ENCODE peak calls at places on chromosomes 12 and 14, in eight cellular contexts. C is stomach; R is myocyte; W is effector memory CD8-positive, alpha-beta T cell; I is ELF-1; V is activated T-helper 1 cell treated with anti-CD3 and anti-CD28 coated beads, Interleukin-12 subunit alpha, Interleukin-12 subunit beta, Interleukin-2, Interleukin-4 antibody, amounts not matched to agents 30 ng/mL and 10 ng/mL and 1 ng/mL, durations not matched to agents 14 hours and 24 hours and 36 hours; J is pancreas; E is K562. S is an unnamed sample.

GRCh38 chr14:99982449-99983250 is 82.6 kb upstream of the EVL start:
- DNase-seq in V (peak), W (peak), C (peak), I (peak), R (peak), E (peak), J (peak), S (no peak)

GRCh38 chr12:6062427-6063378 is 61.8 kb downstream of the VWF start:
- DNase-seq in I (peak), J (peak), R (peak), E (peak), C (peak), W (peak), V (peak), S (no peak)

GRCh38 chr12:88996389-88996788 is 355.9 kb downstream of the DUSP6 start:
- DNase-seq in I (no peak), C (no peak), R (no peak), W (no peak), E (no peak), V (no peak), J (no peak), S (no peak)

GRCh38 chr12:9651265-9651729 is 18.2 kb upstream of the CLEC2D start:
- DNase-seq in E (no peak), V (peak), I (no peak), W (no peak), J (no peak), R (peak), C (no peak), S (no peak)

GRCh38 chr12:132109741-132110140 is 34.4 kb downstream of the DDX51 start:
- DNase-seq in W (no peak), C (no peak), J (no peak), R (no peak), E (no peak), I (no peak), V (no peak), S (no peak)

GRCh38 chr14:54776361-54777001 is 126.1 kb downstream of the GCH1 start:
- DNase-seq in E (no peak), R (peak), I (no peak), W (peak), J (no peak), C (no peak), V (no peak), S (no peak)

GRCh38 chr14:104729835-104730181 is 5.8 kb downstream of the ADSS1 start:
- DNase-seq in R (no peak), C (no peak), E (peak), W (no peak), V (no peak), I (no peak), J (no peak), S (no peak)

GRCh38 chr14:99447739-99448138 is 32.9 kb downstream of the SETD3 start:
- DNase-seq in J (no peak), E (no peak), V (no peak), I (no peak), W (no peak), C (no peak), R (no peak), S (no peak)

GRCh38 chr12:85920324-85920947 is 46.3 kb downstream of the NTS start:
- DNase-seq in C (no peak), W (no peak), V (no peak), J (no peak), I (no peak), R (peak), E (peak), S (no peak)

GRCh38 chr14:38098074-38098846 is 109.4 kb upstream of the SSTR1 start:
- DNase-seq in I (no peak), C (no peak), J (no peak), R (peak), V (no peak), W (no peak), E (no peak), S (no peak)

GRCh38 chr12:51901881-51902280 is 5.4 kb upstream of the ACVRL1 start:
- DNase-seq in I (no peak), R (no peak), V (no peak), E (no peak), J (no peak), C (no peak), W (no peak), S (no peak)

GRCh38 chr12:77893918-77894317 is 63.2 kb downstream of the NAV3 start:
- DNase-seq in E (no peak), R (peak), W (no peak), J (peak), I (no peak), C (peak), V (no peak), S (no peak)

GRCh38 chr12:76074701-76075336 is 9.7 kb downstream of the NAP1L1 start:
- DNase-seq in I (no peak), V (no peak), R (no peak), E (no peak), W (no peak), C (no peak), J (no peak), S (no peak)

GRCh38 chr12:20097561-20097960 is 270.8 kb upstream of the PDE3A start:
- DNase-seq in R (peak), V (no peak), C (no peak), W (no peak), I (no peak), J (no peak), E (no peak), S (no peak)

GRCh38 chr14:101587403-101587998 is 26.2 kb downstream of the DIO3 start:
- DNase-seq in V (no peak), J (no peak), W (no peak), C (no peak), R (no peak), E (no peak), I (no peak), S (no peak)

GRCh38 chr12:132479938-132480619 is 9.9 kb upstream of the FBRSL1 start:
- DNase-seq in V (no peak), C (no peak), W (no peak), J (no peak), I (no peak), R (no peak), E (no peak), S (no peak)

GRCh38 chr14:69848903-69849391 is 30.3 kb upstream of the SMOC1 start:
- DNase-seq in R (peak), W (no peak), J (no peak), C (no peak), E (no peak), V (no peak), I (no peak), S (no peak)

GRCh38 chr14:104130974-104131651 is 7.3 kb upstream of the KIF26A start:
- DNase-seq in R (peak), E (no peak), C (peak), V (no peak), J (peak), I (no peak), W (no peak), S (no peak)

GRCh38 chr14:69693823-69694729 is 72.9 kb upstream of the SRSF5 start:
- DNase-seq in C (peak), W (no peak), E (peak), J (peak), V (no peak), R (no peak), I (no peak), S (no peak)

GRCh38 chr12:51904951-51905471 is 2.3 kb upstream of the ACVRL1 start:
- DNase-seq in E (no peak), V (no peak), W (no peak), C (no peak), R (peak), I (no peak), J (no peak), S (no peak)

GRCh38 chr14:22852940-22853767 is 16.8 kb downstream of the MMP14 start:
- DNase-seq in W (peak), I (peak), C (peak), J (peak), V (peak), R (peak), E (peak), S (peak)

GRCh38 chr14:52339262-52339661 is 25.1 kb downstream of the PTGER2 start:
- DNase-seq in R (no peak), C (no peak), V (no peak), I (no peak), J (no peak), W (no peak), E (no peak), S (no peak)

GRCh38 chr12:108858399-108859074 is 1.2 kb upstream of the SSH1 start:
- DNase-seq in I (peak), R (no peak), E (no peak), W (no peak), J (no peak), V (no peak), C (no peak), S (no peak)

GRCh38 chr12:75116611-75117010 is 93.0 kb downstream of the KCNC2 start:
- DNase-seq in I (no peak), J (no peak), C (no peak), E (no peak), R (no peak), V (no peak), W (no peak), S (no peak)

GRCh38 chr14:72732022-72732780 is 161.7 kb downstream of the DPF3 start:
- DNase-seq in I (no peak), W (no peak), V (no peak), E (no peak), J (no peak), C (no peak), R (no peak), S (no peak)

GRCh38 chr12:40032433-40033259 is 73.2 kb downstream of the SLC2A13 start:
- DNase-seq in W (no peak), V (no peak), C (no peak), I (peak), R (peak), J (no peak), E (no peak), S (no peak)

GRCh38 chr12:1575287-1575798 is 19.0 kb downstream of the FBXL14 start:
- DNase-seq in V (no peak), R (no peak), I (no peak), E (no peak), W (no peak), C (no peak), J (no peak), S (no peak)

GRCh38 chr12:51621155-51621922 is 30.3 kb downstream of the SCN8A start:
- DNase-seq in E (no peak), J (no peak), W (no peak), V (no peak), I (peak), C (no peak), R (no peak), S (no peak)

GRCh38 chr12:12486661-12487240 is 75.9 kb downstream of the DUSP16 start:
- DNase-seq in V (no peak), E (no peak), I (no peak), W (no peak), C (no peak), R (peak), J (peak), S (no peak)

GRCh38 chr12:53290661-53291060 is 4.7 kb upstream of the PFDN5 start:
- DNase-seq in R (peak), E (no peak), W (no peak), I (no peak), V (no peak), J (no peak), C (no peak), S (no peak)

GRCh38 chr12:92444763-92445162 is 258.0 kb upstream of the PLEKHG7 start:
- DNase-seq in W (no peak), V (no peak), C (no peak), I (no peak), E (no peak), R (no peak), J (no peak), S (no peak)

GRCh38 chr12:50505945-50506344 is 1.2 kb downstream of the DIP2B start:
- DNase-seq in V (no peak), J (no peak), R (no peak), C (no peak), W (no peak), E (no peak), I (no peak), S (no peak)

GRCh38 chr14:69803753-69804152 is 6.7 kb upstream of the SLC10A1 start:
- DNase-seq in V (no peak), J (no peak), I (no peak), C (no peak), R (no peak), W (no peak), E (no peak), S (no peak)

GRCh38 chr14:44820230-44820964 is 141.3 kb downstream of the KLHL28 start:
- DNase-seq in C (no peak), R (no peak), V (no peak), I (peak), W (no peak), E (no peak), J (no peak), S (no peak)

GRCh38 chr12:113239288-113239771 is 18.1 kb downstream of the TPCN1 start:
- DNase-seq in R (no peak), C (no peak), I (no peak), W (no peak), V (no peak), J (no peak), E (no peak), S (no peak)

S was measured in esophagus squamous epithelium.